ENCODE peak calls at places on chromosomes 4 and X, in seven cellular contexts. U, Y, F, A, P, N and X are unnamed samples. For H3K4me1, the result is how much of the 10 kb centered on the place peaks cover.

GRCh38 chrX:20066968-20067708 is 49.6 kb downstream of the MAP7D2 start:
- DNase-seq in Y (peak), N (no peak), A (no peak), F (no peak), P (no peak), U (no peak), X (no peak)

GRCh38 chrX:2474280-2474962 is 26.4 kb downstream of the DHRSX start:
- DNase-seq in U (no peak), N (peak), A (no peak), F (peak), P (no peak), Y (no peak), X (no peak)

GRCh38 chr4:21768349-21769310 is 179.9 kb downstream of the KCNIP4 start:
- DNase-seq in P (no peak), F (no peak), N (no peak), Y (peak), U (no peak), A (no peak), X (no peak)

GRCh38 chrX:13742397-13743176 is 8.0 kb downstream of the OFD1 start:
- DNase-seq in N (no peak), F (no peak), A (no peak), U (no peak), Y (no peak), P (no peak), X (no peak)

GRCh38 chr4:22238742-22239141 is 277.1 kb downstream of the ADGRA3 start:
- DNase-seq in A (no peak), U (no peak), F (no peak), N (no peak), P (no peak), Y (no peak), X (no peak)

GRCh38 chrX:108022491-108023089 is 22.3 kb upstream of the VSIG1 start:
- DNase-seq in N (no peak), A (no peak), U (no peak), Y (no peak), F (no peak), P (no peak), X (no peak)

GRCh38 chr4:153153339-153153851 is 50.8 kb upstream of the TRIM2 start:
- DNase-seq in Y (peak), A (peak), U (peak), F (peak), P (no peak), N (peak), X (peak)

GRCh38 chr4:169116270-169116901 is 106.3 kb upstream of the CBR4 start:
- DNase-seq in A (peak), Y (no peak), P (no peak), F (no peak), U (no peak), N (peak), X (no peak)

GRCh38 chrX:132855760-132856341 is 102.6 kb downstream of the HS6ST2 start:
- DNase-seq in N (no peak), F (no peak), P (no peak), U (no peak), A (no peak), Y (no peak), X (no peak)

GRCh38 chr4:114807357-114807756 is 208.8 kb downstream of the UGT8 start:
- DNase-seq in N (no peak), P (no peak), U (no peak), Y (no peak), A (no peak), F (no peak), X (no peak)

GRCh38 chr4:171353535-171353934 is 459.7 kb upstream of the GALNTL6 start:
- DNase-seq in Y (no peak), N (no peak), P (no peak), A (no peak), U (no peak), F (no peak), X (no peak)

DNA sequence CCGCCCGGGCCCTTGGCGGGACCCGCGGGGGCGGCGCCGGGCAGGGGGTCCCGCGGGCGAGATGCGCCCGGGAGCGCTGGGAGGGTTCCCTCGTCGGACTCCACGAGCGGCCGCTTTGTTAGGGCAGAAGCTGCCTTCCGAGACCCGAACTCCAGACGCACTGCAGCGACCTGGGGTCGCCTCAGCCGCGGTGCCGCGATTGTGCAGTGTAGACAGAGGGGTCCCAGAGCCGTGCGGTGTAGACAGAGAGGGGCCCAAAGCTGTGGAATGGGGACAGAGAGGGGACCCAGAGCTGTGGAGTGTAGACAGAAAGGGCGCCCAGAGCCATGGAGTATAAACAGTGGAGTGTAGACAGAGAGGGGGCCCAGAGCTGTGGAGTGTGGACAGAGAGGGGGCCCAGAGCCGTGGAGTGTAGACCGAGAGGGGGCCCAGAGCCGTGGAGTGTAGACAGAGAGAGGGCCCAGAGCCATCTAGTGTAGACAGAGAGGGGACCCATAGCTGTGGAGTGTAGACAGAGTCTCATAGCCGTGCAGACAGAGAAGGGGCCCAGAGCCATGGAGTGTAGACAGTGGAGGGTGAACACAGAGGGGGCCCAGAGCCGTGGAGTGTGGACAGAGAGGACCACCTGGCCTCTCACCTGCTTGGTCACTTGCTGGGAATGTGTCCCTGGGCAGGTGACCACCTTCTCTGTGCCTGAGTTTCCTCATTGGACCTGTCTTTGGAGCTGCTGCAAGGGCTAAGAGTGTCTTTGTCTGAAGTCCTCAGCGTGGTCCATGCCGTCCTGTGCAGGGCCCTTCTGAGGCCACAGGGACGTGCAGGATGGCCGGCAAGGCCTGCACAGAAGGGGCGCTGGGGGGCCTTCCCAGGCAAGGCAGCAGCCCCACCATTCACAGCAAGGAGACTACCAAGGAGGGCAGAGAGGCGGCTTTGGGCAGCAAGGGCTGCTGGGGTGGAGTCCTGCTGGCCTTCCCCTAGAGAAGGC is 880 bp downstream of the RGS12 start:
- DNase-seq in A (peak), Y (no peak), F (peak), N (no peak), P (no peak), U (no peak), X (peak)
- H3K4me1 ChIP-seq in A (under half), Y (under half), F (under half), N (under half), P (under half), U (under half), X (under half)

DNA sequence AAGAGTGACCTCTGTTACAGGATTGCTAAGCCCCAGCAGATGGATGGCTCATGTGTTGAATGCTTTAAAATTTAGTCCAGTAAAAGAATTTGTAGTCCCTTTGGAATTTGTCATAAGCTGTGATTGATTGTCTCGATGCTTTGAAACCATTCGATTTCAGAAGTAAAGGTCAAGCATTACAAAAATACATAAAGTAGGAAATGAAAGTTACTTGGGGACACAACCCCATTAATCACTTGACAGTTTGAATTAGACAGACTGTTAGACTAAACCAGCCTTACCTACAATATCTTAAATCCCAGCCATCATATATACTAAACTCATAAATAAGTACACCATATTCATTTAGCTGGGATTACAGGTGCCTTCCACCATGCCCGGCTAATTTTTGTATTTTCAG is 6.6 kb downstream of the REST start:
- DNase-seq in Y (no peak), P (no peak), F (no peak), U (no peak), N (no peak), A (no peak), X (no peak)
- H3K4me3 ChIP-seq in Y (no peak), P (no peak), F (no peak), U (no peak), N (no peak), A (no peak), X (no peak)

GRCh38 chrX:105876658-105877057 is 54.3 kb downstream of the NRK start:
- DNase-seq in Y (no peak), A (no peak), U (no peak), N (no peak), F (no peak), P (no peak), X (no peak)
- TF ChIP-seq CTCF in Y (no peak), A (no peak), U (no peak), N (no peak), F (no peak), P (no peak), X (no peak)

DNA sequence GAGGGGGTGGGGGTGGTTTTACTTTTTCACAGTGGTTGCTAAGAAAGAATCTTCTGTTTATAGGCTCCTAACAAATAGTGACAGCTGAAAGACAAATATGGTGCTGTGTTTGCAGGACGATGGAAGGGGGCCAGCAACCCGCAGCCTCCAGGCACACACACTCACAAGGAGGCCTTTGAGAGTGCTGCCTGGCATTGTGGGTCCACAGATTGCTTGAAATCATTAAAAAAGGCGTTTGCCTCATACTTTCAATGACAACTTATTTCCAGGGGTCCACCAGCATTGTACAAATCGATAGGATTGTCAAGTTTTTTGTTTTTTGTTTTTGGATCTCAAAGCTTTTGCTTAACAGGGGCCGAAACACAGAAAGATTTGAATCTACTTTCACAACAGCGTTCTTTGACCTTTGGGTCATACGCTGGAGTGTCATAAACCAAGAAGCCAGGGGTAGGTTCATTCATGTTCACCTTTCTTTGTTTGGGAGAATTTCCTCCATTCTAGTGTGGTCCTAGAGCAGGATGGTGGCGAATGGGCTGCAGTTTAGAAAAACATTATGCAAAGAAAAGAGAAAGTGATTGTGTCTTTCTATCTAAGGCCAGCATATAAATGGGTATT is 32.6 kb upstream of the PDLIM3 start:
- DNase-seq in A (peak), Y (peak), U (peak), P (peak), N (no peak), F (no peak), X (no peak)
- H3K4me1 ChIP-seq in A (under half), Y (under half), U (under half), P (under half), N (under half), F (under half), X (under half)